ENCODE peak calls at places on chromosomes 11 and 22, in seven cellular contexts. C is GM12878, I is K562, V is endothelial cell of umbilical vein, H is H1, O is HCT116, W is GM23338. Z is an unnamed sample.

GRCh38 chr22:35552186-35552842 is 11.7 kb downstream of the RASD2 start:
- DNase-seq in I (peak), W (peak), V (peak), C (no peak), H (no peak), O (peak), Z (no peak)

GRCh38 chr11:45411221-45411946 is 125.2 kb upstream of the SYT13 start:
- DNase-seq in V (no peak), H (no peak), I (no peak), C (no peak), O (no peak), W (peak), Z (no peak)

GRCh38 chr11:61571337-61571736 is 9.5 kb downstream of the SYT7 start:
- DNase-seq in W (no peak), H (no peak), C (no peak), V (no peak), I (no peak), O (no peak), Z (no peak)

GRCh38 chr11:107496011-107496410 is 38.4 kb upstream of the CWF19L2 start:
- DNase-seq in H (no peak), O (no peak), C (no peak), V (peak), I (no peak), W (no peak), Z (no peak)

GRCh38 chr11:95170294-95170693 is 60.7 kb downstream of the SESN3 start:
- DNase-seq in O (no peak), I (no peak), H (no peak), C (no peak), V (no peak), W (no peak), Z (no peak)

GRCh38 chr11:26688701-26689100 is 33.2 kb downstream of the SLC5A12 start:
- DNase-seq in I (no peak), H (no peak), C (no peak), V (no peak), O (no peak), W (no peak), Z (no peak)

GRCh38 chr11:133115099-133115498 is 417.2 kb downstream of the OPCML start:
- DNase-seq in C (no peak), O (no peak), V (no peak), I (no peak), W (no peak), H (no peak), Z (no peak)

GRCh38 chr11:65089621-65090020 is 5.6 kb downstream of the ZFPL1 start:
- DNase-seq in I (no peak), W (no peak), O (no peak), H (no peak), C (no peak), V (no peak), Z (no peak)

GRCh38 chr22:46025973-46026906 is 49.3 kb upstream of the WNT7B start:
- DNase-seq in C (no peak), I (no peak), H (no peak), W (no peak), O (no peak), V (no peak), Z (no peak)

GRCh38 chr11:18608373-18608772 is 8.8 kb downstream of the MISFA start:
- DNase-seq in I (no peak), O (no peak), V (peak), C (no peak), H (no peak), W (no peak), Z (no peak)

GRCh38 chr11:29343465-29344333 is 673.1 kb downstream of the KCNA4 start:
- DNase-seq in W (peak), I (peak), V (peak), H (no peak), O (peak), C (no peak), Z (no peak)

GRCh38 chr11:102115557-102115956 is 5.3 kb downstream of the YAP1 start:
- DNase-seq in I (no peak), H (no peak), C (no peak), V (no peak), O (no peak), W (peak), Z (no peak)

GRCh38 chr11:2885017-2885675 is 429 bp downstream of the CDKN1C start:
- DNase-seq in C (no peak), V (peak), O (no peak), I (peak), W (peak), H (no peak), Z (no peak)

GRCh38 chr22:50218996-50219727 is 18.4 kb downstream of the SELENOO start:
- DNase-seq in W (peak), O (peak), I (peak), H (peak), C (no peak), V (peak), Z (no peak)

GRCh38 chr11:65066805-65067291 is 8.5 kb upstream of the NAALADL1 start:
- DNase-seq in O (no peak), C (no peak), H (no peak), V (no peak), W (peak), I (no peak), Z (no peak)

GRCh38 chr11:11979487-11980117 is 28.8 kb downstream of the DKK3 start:
- DNase-seq in H (no peak), V (no peak), O (no peak), I (no peak), W (no peak), C (no peak), Z (no peak)

GRCh38 chr11:11293798-11294611 is 59.0 kb downstream of the CSNK2A3 start:
- DNase-seq in V (no peak), H (no peak), I (no peak), W (no peak), C (no peak), O (no peak), Z (no peak)

GRCh38 chr11:66015094-66015881 is 3.5 kb downstream of the CST6 start:
- DNase-seq in W (no peak), O (peak), I (no peak), C (no peak), V (peak), H (no peak), Z (no peak)

GRCh38 chr11:108997826-108998225 is 333.0 kb downstream of the DDX10 start:
- DNase-seq in W (no peak), V (no peak), H (no peak), O (no peak), I (no peak), C (no peak), Z (no peak)

GRCh38 chr11:15216678-15217077 is 102.0 kb downstream of the INSC start:
- DNase-seq in C (no peak), I (peak), V (no peak), O (peak), H (no peak), W (peak), Z (no peak)

GRCh38 chr22:28222976-28223375 is 303.9 kb upstream of the PITPNB start:
- DNase-seq in V (no peak), W (no peak), C (no peak), I (no peak), O (no peak), H (no peak), Z (no peak)

DNA sequence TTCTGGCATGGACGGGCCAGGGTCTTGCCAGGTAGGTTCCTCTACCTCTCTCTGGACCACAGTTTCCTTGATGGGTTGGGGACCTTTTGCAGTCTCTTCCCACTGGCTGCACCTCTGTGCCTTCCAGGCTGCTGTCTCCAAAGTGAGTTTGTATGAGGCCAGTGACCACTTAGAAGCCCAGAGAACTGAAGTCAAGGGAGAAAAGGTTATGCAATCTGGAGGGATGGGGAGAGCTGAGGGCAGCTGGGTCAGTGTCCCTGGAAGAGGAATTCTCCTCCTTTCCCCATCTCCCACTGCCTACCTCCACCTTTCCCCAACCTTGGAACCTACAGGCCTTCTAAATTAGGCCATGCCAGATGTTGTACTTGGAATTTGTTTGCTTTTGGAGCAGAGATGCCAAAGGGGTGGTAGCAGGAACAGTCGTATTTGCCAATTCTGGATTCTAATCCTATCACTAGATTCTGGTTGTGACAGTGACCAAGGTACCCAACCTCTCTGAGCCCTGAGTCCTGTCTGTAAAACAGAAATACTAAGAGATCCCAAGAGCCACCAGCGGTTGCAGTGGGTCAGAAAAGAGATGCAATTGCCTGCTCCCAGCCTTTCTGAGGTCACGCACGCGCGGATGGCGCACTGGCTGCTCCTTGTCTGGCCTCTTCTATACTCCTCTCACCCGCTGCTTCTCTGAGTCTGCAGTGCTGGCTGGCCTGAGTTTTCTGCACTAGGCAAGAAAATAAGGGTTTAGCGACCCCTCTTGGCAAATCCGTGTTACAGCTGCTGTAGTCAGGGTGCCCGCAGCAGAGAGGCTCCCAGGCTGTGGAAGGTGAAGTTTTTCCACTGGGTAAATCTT is 10.7 kb upstream of the ACCSL start:
- DNase-seq in V (peak), C (peak), H (peak), O (peak), I (peak), W (peak), Z (peak)
- TF ChIP-seq EZH2 in V (no peak), C (no peak), H (no peak), O (no peak), I (no peak), W (no peak), Z (no peak)

DNA sequence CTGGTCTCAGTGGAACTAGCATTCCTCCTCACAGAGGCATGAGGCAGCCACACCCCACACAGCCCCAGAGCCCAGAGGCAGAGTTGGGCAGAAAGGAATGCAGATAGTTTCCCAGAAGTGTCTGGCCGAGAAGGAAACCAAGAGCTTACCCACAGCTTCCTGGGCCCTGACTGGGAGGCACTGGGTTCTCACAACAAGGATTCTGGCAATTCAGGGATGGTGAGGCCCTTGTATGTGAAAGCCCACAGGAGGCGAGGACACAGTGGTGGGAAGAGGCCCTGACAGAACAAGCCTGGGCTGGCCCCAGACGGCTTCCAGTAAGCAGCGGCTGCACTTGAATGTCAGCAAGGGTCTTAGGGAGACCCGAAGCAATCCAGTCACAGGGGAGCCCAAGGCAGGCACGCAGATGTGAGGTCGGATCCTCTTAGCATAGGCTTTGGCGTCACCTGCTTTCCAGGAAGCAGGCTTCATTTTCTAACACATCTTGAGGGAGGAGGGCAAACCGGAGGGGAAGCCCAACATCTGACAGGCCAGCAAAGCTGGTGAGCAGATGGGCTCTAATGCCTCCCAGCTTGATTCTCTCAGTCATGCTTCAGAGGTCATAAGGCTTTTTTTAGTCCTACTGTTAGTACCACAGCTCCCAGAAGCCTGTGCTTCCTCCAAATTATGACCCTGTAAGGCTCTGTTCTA is 78.3 kb upstream of the AKIP1 start:
- DNase-seq in C (peak), I (no peak), W (peak), V (no peak), O (no peak), H (no peak), Z (peak)
- TF ChIP-seq POLR2AphosphoS5 in C (peak), I (no peak), W (no peak), V (no peak), O (no peak), H (no peak), Z (no peak)

DNA sequence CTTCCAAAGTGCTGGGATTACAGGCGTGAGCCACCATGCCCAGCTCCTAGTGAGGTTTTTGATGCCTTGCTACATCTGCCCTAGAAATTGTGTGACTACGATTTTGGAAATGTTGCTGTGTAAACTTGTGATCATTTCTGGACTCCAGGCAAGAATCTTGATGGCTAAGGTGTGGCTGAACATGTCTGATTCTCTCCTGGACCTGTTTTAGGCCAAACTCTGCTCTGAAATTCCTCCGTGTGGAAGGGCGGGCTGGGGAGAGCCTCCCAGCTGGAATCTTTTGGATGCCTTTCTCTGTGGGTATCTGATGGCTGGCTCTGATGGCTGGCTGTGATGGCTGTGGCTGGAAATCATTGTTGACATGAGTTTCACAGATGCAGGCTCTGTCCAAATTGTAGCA is 8.2 kb downstream of the PNPLA3 start:
- DNase-seq in H (no peak), W (no peak), C (no peak), I (no peak), V (no peak), O (no peak), Z (no peak)
- TF ChIP-seq EZH2 in H (no peak), W (no peak), C (no peak), I (no peak), V (no peak), O (no peak), Z (no peak)

GRCh38 chr11:120608760-120609211 is 97.2 kb downstream of the GRIK4 start:
- DNase-seq in W (no peak), H (no peak), V (no peak), O (no peak), C (no peak), I (no peak), Z (no peak)
- TF ChIP-seq POLR2AphosphoS5 in W (no peak), H (no peak), V (no peak), O (no peak), C (no peak), I (no peak), Z (no peak)

DNA sequence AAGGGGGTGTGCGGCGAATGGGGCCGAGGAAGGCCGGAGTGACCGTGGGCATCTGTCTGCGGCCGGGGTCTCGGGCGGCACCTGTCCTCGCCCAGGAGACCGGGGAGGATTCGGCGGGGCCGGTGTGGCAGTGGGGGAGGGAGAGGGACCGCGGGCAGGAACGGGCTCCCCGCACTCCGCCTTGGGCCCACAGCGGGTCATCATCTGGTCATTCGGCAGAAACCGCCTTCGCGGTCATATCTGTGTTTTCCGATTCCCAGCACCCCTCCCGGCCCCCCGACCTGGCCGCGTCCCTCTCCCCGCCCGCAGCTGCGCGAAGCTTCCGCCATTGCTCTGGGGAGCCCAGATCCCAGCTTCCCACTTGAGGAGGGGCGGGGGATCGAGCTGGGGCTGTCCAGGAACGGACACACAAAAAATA is 824 bp upstream of the CBX6 start:
- DNase-seq in H (no peak), W (peak), V (peak), C (no peak), I (peak), O (no peak), Z (no peak)
- TF ChIP-seq EZH2 in H (no peak), W (no peak), V (no peak), C (no peak), I (no peak), O (no peak), Z (no peak)

GRCh38 chr11:6111635-6112034 is 4.2 kb downstream of the OR56B4 start:
- DNase-seq in W (no peak), H (no peak), V (no peak), O (no peak), I (no peak), C (no peak), Z (no peak)

GRCh38 chr11:6116638-6117037 is 9.2 kb downstream of the OR56B4 start:
- DNase-seq in I (no peak), O (no peak), V (no peak), C (no peak), W (no peak), H (no peak), Z (no peak)
- TF ChIP-seq POLR2AphosphoS5 in I (no peak), O (no peak), V (no peak), C (no peak), W (no peak), H (no peak), Z (no peak)

GRCh38 chr11:16613401-16614381 is 124.8 kb upstream of the C11orf58 start:
- DNase-seq in C (no peak), V (peak), O (peak), W (peak), I (peak), H (peak), Z (no peak)
- TF ChIP-seq EZH2 in C (no peak), V (peak), O (peak), W (peak), I (no peak), H (peak), Z (no peak)

DNA sequence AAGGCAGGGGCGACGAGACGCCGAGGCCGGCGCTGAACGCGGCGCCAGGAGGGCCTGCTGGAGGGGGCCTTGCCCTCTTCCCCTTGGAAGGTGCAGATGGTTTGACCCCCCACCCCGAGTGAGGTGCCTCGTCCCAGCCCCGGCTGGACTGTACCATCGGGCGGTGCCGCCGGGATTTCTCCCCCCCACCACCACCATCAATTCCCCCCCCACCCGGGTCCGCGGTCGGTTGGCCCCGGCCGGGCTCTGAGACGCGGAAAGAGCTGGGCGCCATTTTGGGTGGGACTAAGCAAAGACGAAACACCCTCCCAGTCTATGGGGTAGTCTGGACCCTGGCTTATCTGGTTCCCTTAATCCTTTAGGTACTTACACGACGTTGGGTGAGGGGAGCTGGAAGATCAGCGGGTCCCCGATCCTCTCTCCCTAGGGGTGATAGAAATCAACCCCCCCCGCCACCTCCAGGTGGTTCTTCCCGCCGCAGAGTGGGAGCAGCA is at the start of gene PRDM10:
- DNase-seq in H (no peak), I (peak), W (peak), O (peak), C (no peak), V (no peak), Z (peak)
- TF ChIP-seq POLR2AphosphoS5 in H (peak), I (peak), W (peak), O (peak), C (no peak), V (peak), Z (peak)

DNA sequence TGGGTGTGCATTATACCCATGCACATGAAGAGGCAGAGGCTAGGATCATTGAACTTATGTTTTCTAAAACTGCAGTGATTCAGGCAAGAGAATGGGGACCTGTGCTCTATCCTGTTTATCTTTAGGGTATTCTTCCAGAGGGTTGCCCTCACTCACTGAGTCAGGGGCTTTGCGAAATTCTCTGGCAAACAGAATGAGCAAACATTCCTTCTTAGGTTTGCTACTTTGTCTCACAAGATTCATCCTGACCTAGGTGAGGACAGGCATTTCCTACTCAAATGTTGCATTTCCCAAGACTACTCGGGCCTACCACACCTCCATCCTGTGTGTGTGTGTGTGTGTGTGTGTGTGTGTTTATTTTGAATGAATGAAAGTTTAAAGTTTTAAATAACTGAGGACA is 2.7 kb upstream of the EIF3M start:
- DNase-seq in I (no peak), W (peak), V (no peak), H (no peak), C (no peak), O (no peak), Z (no peak)
- TF ChIP-seq EZH2 in I (no peak), W (no peak), V (no peak), H (no peak), C (no peak), O (no peak), Z (no peak)

Z was measured in SK-N-MC.